ENCODE peak calls at places on chromosomes 11 and 22, in five cellular contexts. S, Q, A, E and V are unnamed samples.

GRCh38 chr22:19497245-19497644 is 17.5 kb downstream of the CDC45 start:
- DNase-seq in S (no peak), A (no peak), Q (no peak), E (no peak), V (no peak)

GRCh38 chr11:31820438-31820818 is 9.3 kb upstream of the PAX6 start:
- DNase-seq in S (no peak), A (no peak), E (no peak), Q (no peak), V (no peak)

GRCh38 chr22:46119729-46120419 is 30.5 kb upstream of the PPARA start:
- DNase-seq in A (no peak), E (peak; percentile 59), Q (peak; percentile 94), S (no peak), V (no peak)

GRCh38 chr22:49966041-49966715 is 5.6 kb downstream of the PIM3 start:
- DNase-seq in S (no peak), E (peak; percentile 46), Q (no peak), A (peak; percentile 30), V (peak; percentile 44)

GRCh38 chr11:13223112-13223511 is 54.5 kb upstream of the BMAL1 start:
- DNase-seq in E (no peak), Q (no peak), S (no peak), A (no peak), V (no peak)

GRCh38 chr11:3357302-3357701 is 21.6 kb downstream of the ZNF195 start:
- DNase-seq in E (no peak), S (no peak), A (no peak), Q (no peak), V (no peak)

GRCh38 chr11:46202149-46202548 is 75.3 kb upstream of the CREB3L1 start:
- DNase-seq in S (no peak), Q (no peak), E (no peak), A (no peak), V (no peak)

GRCh38 chr11:67617243-67617953 is 10.7 kb downstream of the NDUFV1 start:
- DNase-seq in Q (no peak), A (no peak), E (no peak), S (no peak), V (peak; percentile 14)

GRCh38 chr11:788009-788640 is 1.8 kb downstream of the CEND1 start:
- DNase-seq in E (no peak), Q (no peak), A (no peak), S (peak; percentile 66), V (no peak)

GRCh38 chr22:28829358-28830181 is 29.2 kb upstream of the XBP1 start:
- DNase-seq in S (peak; percentile 91), Q (peak; percentile 94), A (no peak), E (peak; percentile 81), V (peak; percentile 80)

GRCh38 chr11:206516-207212 is 535 bp downstream of the BET1L start:
- DNase-seq in E (peak; percentile 71), A (peak; percentile 45), Q (peak; percentile 68), S (peak; percentile 63), V (no peak)

GRCh38 chr11:66107600-66108151 is 37.6 kb downstream of the PACS1 start:
- DNase-seq in S (no peak), E (no peak), Q (no peak), A (no peak), V (no peak)

GRCh38 chr11:75820636-75821035 is 5.6 kb downstream of the UVRAG start:
- DNase-seq in E (no peak), A (no peak), S (no peak), Q (peak; percentile 73), V (no peak)

GRCh38 chr11:103714246-103714645 is 322.2 kb upstream of the DDI1 start:
- DNase-seq in A (no peak), E (no peak), Q (no peak), S (no peak), V (no peak)

GRCh38 chr11:8722156-8722555 is 39.6 kb downstream of the RPL27A start:
- DNase-seq in S (no peak), E (no peak), A (no peak), Q (no peak), V (peak; percentile 66)

GRCh38 chr22:44026630-44027511 is 2.8 kb downstream of the PARVB start:
- DNase-seq in Q (peak; percentile 89), S (peak; percentile 85), E (peak; percentile 69), A (peak; percentile 80), V (no peak)

GRCh38 chr11:33389635-33390034 is 132.5 kb downstream of the HIPK3 start:
- DNase-seq in Q (no peak), A (no peak), S (peak; percentile 42), E (no peak), V (no peak)

GRCh38 chr11:36349345-36350136 is 53.5 kb downstream of the PRR5L start:
- DNase-seq in A (no peak), Q (no peak), E (no peak), S (no peak), V (no peak)

GRCh38 chr11:15523576-15523975 is 408.9 kb downstream of the INSC start:
- DNase-seq in E (no peak), S (no peak), Q (no peak), A (no peak), V (no peak)

GRCh38 chr22:36369922-36370781 is 17.6 kb downstream of the MYH9 start:
- DNase-seq in A (no peak), Q (peak; percentile 71), E (peak; percentile 77), S (peak; percentile 89), V (no peak)

GRCh38 chr22:36367479-36367878 is 20.3 kb downstream of the MYH9 start:
- DNase-seq in S (no peak), E (no peak), A (no peak), Q (no peak), V (no peak)

GRCh38 chr22:36367066-36367465 is 20.7 kb downstream of the MYH9 start:
- DNase-seq in E (no peak), A (no peak), Q (no peak), S (no peak), V (no peak)

GRCh38 chr22:36368359-36368983 is 19.3 kb downstream of the MYH9 start:
- DNase-seq in A (no peak), E (no peak), Q (peak; percentile 73), S (no peak), V (peak; percentile 69)

DNA sequence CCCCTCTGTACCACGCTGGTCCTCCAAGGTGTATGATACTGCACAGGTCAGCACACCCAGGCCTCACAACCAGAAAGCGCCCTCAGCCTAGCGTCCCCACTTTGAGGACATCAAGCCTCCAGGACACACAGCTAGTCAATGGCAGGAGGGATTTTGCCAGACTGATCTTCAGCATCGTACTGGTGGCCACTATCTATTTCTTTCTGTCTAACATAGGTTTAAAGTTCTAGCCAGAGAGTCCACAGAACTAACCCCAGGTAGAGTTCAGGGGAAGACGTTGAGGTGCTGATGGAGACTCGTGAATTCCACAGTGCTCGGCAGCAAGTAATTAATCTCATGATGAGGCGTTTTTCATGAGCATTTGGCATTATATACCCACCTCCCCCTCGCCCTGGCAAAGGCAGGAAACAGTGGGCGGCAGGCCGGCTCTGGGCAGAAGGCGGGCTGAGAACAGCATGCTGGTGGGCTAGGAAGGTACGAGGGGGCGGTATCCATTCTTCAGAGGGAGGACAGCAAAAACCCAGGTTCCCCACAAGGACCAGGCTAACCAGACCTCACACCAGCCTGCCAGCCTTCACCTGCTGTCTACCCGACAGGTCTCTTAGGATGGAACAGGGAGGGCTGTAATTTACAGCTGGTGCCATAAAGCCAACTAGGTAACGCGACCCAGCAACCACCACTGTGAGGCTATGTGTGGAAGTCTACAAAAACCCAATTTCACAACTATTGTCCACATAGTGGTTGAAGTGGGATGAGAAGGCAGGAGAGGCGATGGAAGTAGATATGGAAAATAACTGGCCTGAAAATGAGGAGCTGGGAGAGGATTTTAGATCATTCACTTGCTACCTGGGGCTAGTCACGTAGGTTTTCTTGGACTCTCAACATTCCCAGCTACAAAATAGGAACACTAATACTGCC is 18.5 kb downstream of the MYH9 start:
- DNase-seq in E (no peak), S (no peak), Q (no peak), A (no peak), V (no peak)
- H3K4me3 ChIP-seq in E (no peak overlapping the region), S (peak overlapping the region; percentile 16), Q (no peak overlapping the region), A (no peak overlapping the region), V (no peak overlapping the region)

GRCh38 chr11:83000381-83000780 is 71.3 kb downstream of the RAB30 start:
- DNase-seq in S (no peak), E (no peak), Q (no peak), A (no peak), V (no peak)

GRCh38 chr11:83002522-83002921 is 69.2 kb downstream of the RAB30 start:
- DNase-seq in Q (no peak), E (no peak), A (no peak), S (no peak), V (no peak)

GRCh38 chr11:82999232-82999631 is 72.5 kb downstream of the RAB30 start:
- DNase-seq in E (no peak), S (no peak), A (no peak), Q (no peak), V (no peak)

GRCh38 chr11:83004855-83005556 is 66.7 kb downstream of the RAB30 start:
- DNase-seq in E (no peak), Q (no peak), A (no peak), S (no peak), V (no peak)

DNA sequence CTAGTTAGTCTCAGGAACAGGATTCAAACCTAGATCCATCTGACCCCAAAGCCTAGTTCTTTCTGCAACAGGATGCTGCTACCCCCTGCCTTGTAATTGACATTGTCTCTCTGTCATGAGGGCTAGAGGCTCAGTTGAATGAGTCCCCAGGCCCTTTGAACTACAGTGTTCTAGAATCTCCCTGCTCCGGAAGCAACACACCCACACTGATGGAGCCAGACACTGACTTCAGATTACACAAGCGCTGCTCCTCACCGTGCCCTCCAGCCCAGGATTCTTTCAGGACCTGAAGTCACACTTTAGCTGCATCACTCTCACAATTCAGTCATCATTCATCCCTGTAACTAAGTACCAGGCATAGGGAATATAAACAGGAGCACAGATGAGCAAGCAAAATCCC is 69.7 kb downstream of the RAB30 start:
- DNase-seq in E (no peak), S (no peak), Q (peak; percentile 60), A (no peak), V (no peak)
- H3K4me3 ChIP-seq in E (no peak overlapping the region), S (no peak overlapping the region), Q (no peak overlapping the region), A (no peak overlapping the region), V (no peak overlapping the region)

GRCh38 chr11:123407124-123407995 is 22.7 kb upstream of the GRAMD1B start:
- DNase-seq in S (peak; percentile 83), A (no peak), Q (peak; percentile 92), E (peak; percentile 63), V (peak; percentile 83)
- H3K4me3 ChIP-seq in S (peak overlapping the region; percentile 61), A (peak overlapping the region; percentile 38), Q (no peak overlapping the region), E (no peak overlapping the region), V (no peak overlapping the region)

GRCh38 chr22:23282089-23282501 is 101.8 kb downstream of the BCR start:
- DNase-seq in A (no peak), E (peak; percentile 58), Q (peak; percentile 94), S (no peak), V (no peak)

GRCh38 chr22:23283591-23284503 is 103.5 kb downstream of the BCR start:
- DNase-seq in A (no peak), S (no peak), Q (no peak), E (no peak), V (no peak)

GRCh38 chr22:23281406-23282088 is 101.2 kb downstream of the BCR start:
- DNase-seq in Q (peak; percentile 94), S (peak; percentile 95), A (peak; percentile 71), E (peak; percentile 89), V (peak; percentile 86)

GRCh38 chr22:23282516-23282915 is 102.2 kb downstream of the BCR start:
- DNase-seq in A (no peak), E (no peak), Q (no peak), S (no peak), V (no peak)

DNA sequence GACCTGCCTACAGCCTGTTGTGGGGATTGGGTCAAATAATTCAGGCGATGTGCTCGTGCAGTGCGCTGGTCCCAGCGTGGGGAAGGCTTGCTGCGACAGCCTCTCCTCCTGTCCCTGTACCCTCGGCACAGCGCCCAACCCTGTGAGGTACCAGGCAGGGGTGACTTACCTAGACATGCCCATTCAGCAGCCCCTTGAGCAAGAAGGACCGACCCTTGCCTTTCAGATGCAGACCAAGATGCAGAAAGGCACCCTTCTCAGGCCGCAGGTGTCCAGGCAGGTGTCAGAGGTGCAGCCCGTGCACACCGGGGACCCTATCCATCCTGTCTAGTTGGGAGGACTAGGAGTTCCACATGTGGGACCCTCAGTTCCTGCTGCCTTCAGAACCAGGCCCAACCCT is 102.7 kb downstream of the BCR start:
- DNase-seq in E (no peak), S (no peak), Q (no peak), A (no peak), V (no peak)
- H3K4me3 ChIP-seq in E (no peak overlapping the region), S (no peak overlapping the region), Q (no peak overlapping the region), A (no peak overlapping the region), V (no peak overlapping the region)